ENCODE peak calls at places on chromosomes 13 and 19, in eight cellular contexts. Y, N, S, W, U, V, C and Z are unnamed samples.

GRCh38 chr19:43984687-43985000 is 656 bp downstream of the ZNF155 start:
- DNase-seq in C (peak; percentile 48), V (peak; percentile 15), W (no peak), U (no peak), S (no peak), N (no peak), Y (no peak), Z (no peak)

GRCh38 chr19:45125975-45126493 is 33.1 kb downstream of the PPP1R37 start:
- DNase-seq in C (peak; percentile 97), V (peak; percentile 48), U (peak; percentile 30), Y (peak; percentile 51), W (peak; percentile 21), N (peak; percentile 56), S (peak; percentile 48), Z (peak; percentile 37)

GRCh38 chr13:51698352-51698751 is 105.6 kb downstream of the DHRS12 start:
- DNase-seq in C (no peak), Y (no peak), N (no peak), U (no peak), V (no peak), S (no peak), W (no peak), Z (no peak)

GRCh38 chr13:84844473-84844872 is 954.7 kb downstream of the SLITRK6 start:
- DNase-seq in V (no peak), W (no peak), C (no peak), N (peak; percentile 1), U (peak; percentile 3), Y (no peak), S (no peak), Z (peak; percentile 18)

GRCh38 chr19:29596080-29596479 is 10.0 kb upstream of the POP4 start:
- DNase-seq in Y (no peak), S (no peak), V (no peak), N (no peak), C (no peak), W (no peak), U (no peak), Z (no peak)

GRCh38 chr13:101755228-101755887 is 302.9 kb downstream of the ITGBL1 start:
- DNase-seq in C (no peak), V (no peak), N (no peak), S (peak; percentile 12), W (no peak), Y (no peak), U (peak; percentile 38), Z (no peak)

GRCh38 chr13:44796597-44797517 is 192.4 kb downstream of the NUFIP1 start:
- DNase-seq in W (no peak), V (no peak), U (no peak), N (no peak), S (no peak), Y (no peak), C (no peak), Z (no peak)

GRCh38 chr19:5372572-5373200 is 32.1 kb upstream of the PTPRS start:
- DNase-seq in Y (no peak), W (no peak), U (no peak), N (no peak), C (no peak), S (no peak), V (no peak), Z (no peak)

GRCh38 chr13:111139874-111140561 is 24.9 kb downstream of the ARHGEF7 start:
- DNase-seq in S (no peak), N (no peak), V (no peak), Y (no peak), U (no peak), W (no peak), C (no peak), Z (no peak)

GRCh38 chr13:111413407-111414187 is 93.2 kb downstream of the TEX29 start:
- DNase-seq in S (no peak), N (no peak), Y (no peak), U (no peak), V (no peak), C (no peak), W (no peak), Z (no peak)

GRCh38 chr13:28131646-28132045 is 6.7 kb upstream of the PAN3 start:
- DNase-seq in W (no peak), V (no peak), S (no peak), C (no peak), N (no peak), Y (no peak), U (no peak), Z (no peak)

GRCh38 chr13:91323349-91323748 is 24.1 kb upstream of the MIR17HG start:
- DNase-seq in C (no peak), W (no peak), V (no peak), Y (no peak), U (no peak), S (no peak), N (no peak), Z (no peak)

GRCh38 chr19:33214621-33215020 is 11.0 kb downstream of the SLC7A10 start:
- DNase-seq in N (peak; percentile 63), Y (no peak), W (no peak), V (no peak), U (peak; percentile 19), C (peak; percentile 86), S (peak; percentile 24), Z (no peak)

GRCh38 chr13:114099191-114099590 is 33.2 kb downstream of the RASA3 start:
- DNase-seq in W (no peak), U (peak; percentile 94), V (peak; percentile 70), Y (peak; percentile 64), N (peak; percentile 87), S (peak; percentile 94), C (peak; percentile 92), Z (no peak)

GRCh38 chr19:51166846-51167490 is 24.9 kb downstream of the SIGLEC7 start:
- DNase-seq in S (no peak), C (no peak), N (no peak), Y (no peak), W (no peak), V (no peak), U (no peak), Z (no peak)

GRCh38 chr13:45242070-45242469 is 41.2 kb upstream of the KCTD4 start:
- DNase-seq in V (no peak), W (no peak), S (no peak), N (peak; percentile 64), C (no peak), Y (no peak), U (peak; percentile 37), Z (peak; percentile 39)

GRCh38 chr13:100980171-100980570 is 305.6 kb upstream of the TMTC4 start:
- DNase-seq in S (peak; percentile 4), Y (no peak), W (no peak), U (peak; percentile 62), N (no peak), V (no peak), C (no peak), Z (no peak)

GRCh38 chr19:31538879-31539278 is 189.6 kb upstream of the TSHZ3 start:
- DNase-seq in S (no peak), W (no peak), Y (no peak), U (no peak), N (no peak), V (no peak), C (no peak), Z (no peak)

DNA sequence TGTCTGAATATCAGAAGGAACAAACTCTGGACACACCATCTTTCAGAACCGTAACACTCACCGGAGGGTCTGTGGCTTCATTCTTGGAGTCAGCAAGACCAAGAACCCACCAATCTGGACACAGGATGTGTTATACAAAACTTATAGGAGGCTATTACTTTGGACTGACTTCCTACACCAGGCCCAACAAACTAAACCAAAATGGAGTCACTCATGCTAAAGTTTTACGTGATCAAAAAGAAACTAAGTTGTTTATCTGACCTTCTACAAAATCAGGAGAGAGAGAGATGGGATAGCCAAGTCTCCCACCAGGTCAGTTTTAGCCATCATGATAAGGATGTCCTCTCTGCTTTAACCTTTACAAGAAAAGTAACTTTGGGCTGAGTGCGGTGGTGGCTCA is 3.2 kb upstream of the RAB11B start:
- DNase-seq in N (no peak), C (no peak), S (no peak), V (no peak), U (no peak), W (no peak), Y (no peak), Z (no peak)
- H3K27ac ChIP-seq in N (no peak overlapping the region), C (no peak overlapping the region), S (no peak overlapping the region), V (no peak overlapping the region), U (no peak overlapping the region), W (no peak overlapping the region), Y (no peak overlapping the region), Z (no peak overlapping the region)

DNA sequence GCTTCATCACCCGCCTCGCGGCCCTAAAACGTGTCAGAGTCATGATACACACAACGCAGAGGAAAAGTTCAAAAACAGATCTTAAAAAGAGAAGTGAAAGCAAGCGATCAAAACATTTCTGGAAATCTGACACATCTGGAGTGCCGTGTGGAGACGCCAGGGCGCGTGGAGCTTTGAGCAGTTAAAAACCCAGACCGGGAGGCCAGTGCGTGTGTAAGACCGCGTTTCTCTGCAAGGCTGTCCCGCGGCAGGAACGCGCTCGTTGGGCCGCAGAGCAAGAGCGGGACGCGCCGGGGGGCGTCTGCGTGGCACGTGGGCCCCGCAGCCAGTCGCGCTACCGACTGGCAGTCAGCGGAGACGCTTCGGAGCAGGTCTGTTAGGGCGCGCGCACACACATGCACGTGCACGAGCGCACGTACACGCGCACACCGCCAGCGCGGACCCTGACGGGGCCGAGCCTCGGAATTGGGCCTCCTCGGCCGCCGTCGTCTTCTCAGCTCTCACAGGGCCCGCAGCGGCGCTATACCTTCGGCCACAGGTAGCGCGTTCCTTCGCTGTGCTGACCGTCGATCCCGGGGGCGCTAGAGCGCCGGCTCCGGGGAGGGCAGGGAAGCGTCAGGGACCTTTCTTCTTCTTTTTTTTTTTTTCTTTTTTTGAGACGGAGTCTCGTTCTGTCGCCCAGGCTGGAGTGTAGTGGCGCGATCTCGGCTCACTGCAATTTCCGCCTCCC is 35.8 kb downstream of the RNF6 start:
- DNase-seq in W (peak; percentile 38), Y (peak; percentile 82), S (peak; percentile 84), N (peak; percentile 96), C (peak; percentile 98), U (peak; percentile 94), V (peak; percentile 87), Z (peak; percentile 78)
- TF ChIP-seq CTCF in W (peak; percentile 34), Y (peak; percentile 63), S (peak; percentile 64), N (peak; percentile 45), C (peak; percentile 88), U (no peak), V (no peak), Z (peak; percentile 83)

DNA sequence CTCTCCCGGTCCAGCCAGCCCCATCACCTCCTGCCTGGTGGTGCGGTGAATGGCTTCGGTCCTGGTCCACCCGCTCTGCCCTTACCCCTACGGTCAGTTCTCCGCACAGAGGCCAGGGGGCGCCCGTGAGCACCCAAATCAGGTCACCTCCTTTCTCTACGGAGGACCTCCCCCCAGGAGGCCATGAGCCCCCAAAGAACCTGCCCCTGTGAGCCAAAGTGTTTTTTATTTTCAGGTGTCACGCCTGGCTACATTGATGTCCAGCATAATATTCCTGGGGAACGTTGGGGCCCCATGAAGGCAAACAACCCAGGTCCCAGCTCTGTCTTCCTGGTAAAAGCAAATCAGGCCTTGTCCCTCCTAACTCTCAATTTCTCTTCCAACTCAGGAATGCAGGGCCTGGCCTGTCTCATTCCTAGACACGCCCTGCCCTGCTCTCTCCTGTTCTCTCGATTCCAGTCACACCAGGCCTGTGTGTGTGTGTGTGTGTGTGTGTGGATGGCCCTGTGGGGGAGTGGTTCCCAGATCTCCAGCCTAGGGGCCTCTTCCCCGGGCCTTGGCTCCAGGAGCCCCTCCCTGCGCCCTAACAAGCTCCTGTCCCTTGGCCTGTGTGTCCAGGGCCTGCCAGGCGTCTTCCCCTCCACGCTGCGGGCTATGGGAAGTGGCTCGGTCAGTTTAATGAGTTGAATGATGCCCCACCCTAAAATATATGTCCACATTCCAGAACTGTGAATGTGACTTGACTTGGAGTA is 9.7 kb upstream of the GIPC1 start:
- DNase-seq in N (peak; percentile 64), C (peak; percentile 95), S (peak; percentile 70), Y (peak; percentile 100), W (peak; percentile 90), U (peak; percentile 84), V (peak; percentile 51), Z (peak; percentile 89)
- H3K27ac ChIP-seq in N (peak overlapping the region; percentile 80), C (no peak overlapping the region), S (peak overlapping the region; percentile 93), Y (peak overlapping the region; percentile 99), W (peak overlapping the region; percentile 92), U (peak overlapping the region; percentile 90), V (no peak overlapping the region), Z (peak overlapping the region; percentile 100)

GRCh38 chr13:49216334-49216733 is 3.8 kb upstream of the MLNR start:
- DNase-seq in N (no peak), C (no peak), S (no peak), U (no peak), V (no peak), W (no peak), Y (no peak), Z (no peak)
- TF ChIP-seq CTCF in N (no peak), C (no peak), S (no peak), U (no peak), V (no peak), W (no peak), Y (no peak), Z (no peak)